ENCODE peak calls at places on chromosomes 12 and 14, in four cellular contexts. B is K562, V is tibial artery, S is astrocyte. Y is an unnamed sample. For H3K4me1 and H3K36me3, the result is how much of the 10 kb centered on the place peaks cover.

GRCh38 chr12:117046861-117047530 is 52.2 kb downstream of the TESC start:
- DNase-seq in V (no peak), B (no peak), S (no peak), Y (no peak)

GRCh38 chr12:40158592-40159111 is 52.8 kb upstream of the SLC2A13 start:
- DNase-seq in V (no peak), B (no peak), S (no peak), Y (no peak)

GRCh38 chr12:131438874-131439273 is 272.0 kb upstream of the SFSWAP start:
- DNase-seq in B (no peak), V (peak), S (no peak), Y (no peak)

GRCh38 chr12:117151195-117152031 is 38.9 kb downstream of the FBXO21 start:
- DNase-seq in V (peak), S (no peak), B (peak), Y (peak)

GRCh38 chr12:56261503-56262230 is 3.5 kb upstream of the ANKRD52 start:
- DNase-seq in S (peak), B (no peak), V (no peak), Y (no peak)

GRCh38 chr12:4506870-4507269 is 31.8 kb upstream of the RAD51AP1 start:
- DNase-seq in V (no peak), B (no peak), S (peak), Y (no peak)

GRCh38 chr12:28409892-28410291 is 219.6 kb downstream of the CCDC91 start:
- DNase-seq in B (no peak), V (no peak), S (peak), Y (no peak)

GRCh38 chr14:54788701-54789100 is 113.9 kb downstream of the GCH1 start:
- DNase-seq in S (no peak), V (no peak), B (no peak), Y (no peak)

GRCh38 chr12:54239568-54239967 is 40.4 kb downstream of the CBX5 start:
- DNase-seq in B (no peak), S (no peak), V (no peak), Y (no peak)

GRCh38 chr12:92951006-92951405 is 21.9 kb upstream of the EEA1 start:
- DNase-seq in V (no peak), S (no peak), B (no peak), Y (no peak)

GRCh38 chr14:75711134-75711795 is 50.2 kb downstream of the TTLL5 start:
- DNase-seq in S (peak), B (peak), V (no peak), Y (no peak)

GRCh38 chr14:88013750-88014349 is 8.9 kb downstream of the GPR65 start:
- DNase-seq in V (peak), S (peak), B (peak), Y (peak)

GRCh38 chr14:22600027-22600426 is 1.9 kb downstream of the ABHD4 start:
- DNase-seq in V (no peak), S (no peak), B (no peak), Y (no peak)
- H3K4me1 ChIP-seq in V (under half), S (under half), B (under half), Y (under half)

GRCh38 chr14:64496764-64497163 is 6.9 kb downstream of the ZBTB25 start:
- DNase-seq in S (no peak), B (no peak), V (no peak), Y (no peak)

GRCh38 chr14:64493455-64493854 is 10.2 kb downstream of the ZBTB25 start:
- DNase-seq in S (no peak), V (no peak), B (no peak), Y (no peak)

GRCh38 chr14:64500088-64500487 is 3.5 kb downstream of the ZBTB25 start:
- DNase-seq in B (no peak), V (no peak), S (no peak), Y (no peak)

GRCh38 chr14:64491637-64492036 is 12.0 kb downstream of the ZBTB25 start:
- DNase-seq in S (no peak), V (no peak), B (no peak), Y (no peak)

DNA sequence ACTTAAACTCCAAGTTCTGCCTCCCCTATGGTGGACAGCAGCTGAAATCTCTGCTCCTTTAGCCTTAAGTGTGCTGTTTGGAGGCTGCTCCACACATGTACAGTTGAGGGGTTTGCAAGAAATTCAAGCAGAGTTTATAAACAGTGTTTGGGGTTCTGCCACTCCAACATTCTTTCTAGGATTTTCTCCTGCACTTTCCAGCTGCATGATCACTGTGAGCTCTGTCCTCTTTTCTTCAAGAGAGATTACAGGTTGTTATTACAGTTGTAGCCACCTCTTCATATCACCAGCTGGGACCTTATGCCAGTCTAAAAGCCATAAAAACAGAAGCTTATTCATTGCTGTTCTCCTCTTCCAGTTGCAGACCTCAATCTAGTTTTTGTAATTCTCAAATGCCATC is 8.4 kb downstream of the ZBTB25 start:
- DNase-seq in V (no peak), B (no peak), S (no peak), Y (no peak)
- H3K36me3 ChIP-seq in V (under half), B (under half), S (under half), Y (under half)

DNA sequence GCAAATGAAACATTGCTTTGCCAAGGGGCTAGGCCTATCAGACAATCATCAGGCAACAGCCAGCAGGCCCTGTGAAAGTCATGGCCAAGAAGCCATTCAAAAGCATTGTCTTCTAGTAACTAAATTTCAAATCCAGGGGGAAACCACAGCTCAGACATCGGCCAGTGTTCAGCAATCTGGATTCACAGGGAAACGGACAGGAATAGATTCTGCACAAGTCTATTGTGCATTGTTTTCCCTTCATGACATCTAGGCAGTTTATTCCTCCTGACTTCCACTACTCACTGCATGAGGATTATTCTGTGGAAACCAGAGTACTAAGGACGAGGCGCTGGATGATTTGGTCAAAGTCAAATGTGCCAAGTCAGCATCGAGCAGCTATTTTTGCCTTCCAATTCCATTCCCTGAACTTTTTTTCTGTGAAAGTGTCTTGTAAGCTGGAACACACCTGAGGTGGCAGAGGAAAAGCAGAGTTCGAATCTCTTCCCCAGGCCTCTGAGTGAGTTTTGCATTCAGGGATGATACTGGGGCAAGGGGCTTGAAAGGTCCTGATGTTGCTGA is 75.4 kb downstream of the VCPKMT start:
- DNase-seq in V (no peak), S (no peak), B (no peak), Y (no peak)
- H3K4me1 ChIP-seq in V (under half), S (half or more), B (under half), Y (under half)

GRCh38 chr14:94058674-94059138 is 22.3 kb downstream of the DDX24 start:
- DNase-seq in S (no peak), B (no peak), V (no peak), Y (no peak)

GRCh38 chr14:94056579-94057308 is 24.3 kb downstream of the DDX24 start:
- DNase-seq in V (peak), S (no peak), B (no peak), Y (no peak)

GRCh38 chr14:94054936-94055335 is 26.1 kb downstream of the DDX24 start:
- DNase-seq in B (no peak), S (no peak), V (peak), Y (no peak)

GRCh38 chr14:94059998-94060397 is 21.0 kb downstream of the DDX24 start:
- DNase-seq in S (no peak), V (no peak), B (no peak), Y (no peak)

DNA sequence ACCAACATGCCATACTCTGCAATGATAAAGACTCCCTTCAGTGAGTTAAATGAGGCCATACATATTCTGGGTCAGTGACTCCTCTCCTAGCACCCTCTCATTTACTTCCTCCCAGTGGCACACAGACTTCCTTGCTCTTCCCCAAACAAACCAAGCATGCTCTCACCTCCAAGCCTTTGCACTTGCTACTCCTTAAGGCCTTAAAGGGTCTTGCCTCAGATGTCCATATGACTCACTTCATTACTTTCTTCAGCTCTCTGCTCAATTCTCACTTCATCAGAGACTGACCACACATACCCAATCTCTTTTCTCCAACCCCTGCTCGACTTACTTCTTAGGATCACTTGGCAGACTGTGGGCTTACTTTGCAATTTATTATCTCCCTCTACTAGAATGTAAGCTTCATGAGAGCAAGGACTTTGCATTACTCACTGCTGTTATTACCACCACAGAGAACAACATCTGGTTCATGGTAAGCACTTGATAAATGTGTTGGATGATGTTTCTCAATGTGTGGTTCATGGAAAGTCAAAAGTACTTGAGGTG is 22.8 kb downstream of the DDX24 start:
- DNase-seq in V (no peak), S (peak), B (no peak), Y (no peak)
- H3K36me3 ChIP-seq in V (half or more), S (half or more), B (half or more), Y (under half)

GRCh38 chr14:21041676-21042433 is at the start of gene RNASE7:
- DNase-seq in V (no peak), S (peak), B (no peak), Y (no peak)

GRCh38 chr14:21040370-21040925 is 1.7 kb upstream of the RNASE7 start:
- DNase-seq in S (no peak), B (no peak), V (no peak), Y (no peak)

GRCh38 chr14:21042918-21043317 is 756 bp downstream of the RNASE7 start:
- DNase-seq in V (no peak), B (no peak), S (no peak), Y (no peak)

GRCh38 chr14:21044106-21044618 is 2.0 kb downstream of the RNASE7 start:
- DNase-seq in B (no peak), S (no peak), V (no peak), Y (no peak)

GRCh38 chr14:21043387-21044105 is 1.4 kb downstream of the RNASE7 start:
- DNase-seq in V (no peak), S (no peak), B (no peak), Y (no peak)
- H3K4me1 ChIP-seq in V (under half), S (under half), B (under half), Y (under half)

GRCh38 chr14:20454359-20454644 is 310 bp downstream of the OSGEP start:
- DNase-seq in S (peak), V (no peak), B (no peak), Y (peak)
- H3K36me3 ChIP-seq in S (under half), V (half or more), B (half or more), Y (under half)